ENCODE peak calls at places on chromosomes 7 and 10, in seven cellular contexts. One of them, this sample, is unnamed.
A peak's percentile ranks its signal among the peaks of the same experiment; 100 is the strongest.

GRCh38 chr7:150862356-150862755 is 10.0 kb downstream of the AOC1 start:
- ATAC-seq in GM12878: no peak
- ATAC-seq in K562: no peak
- ATAC-seq in Panc1: no peak
- ATAC-seq in HCT116: no peak
- ATAC-seq in HepG2: no peak
- ATAC-seq in upper lobe of left lung: no peak
- ATAC-seq in this sample: no peak

GRCh38 chr10:5504146-5505072 is 5.0 kb upstream of the CALML5 start:
- ATAC-seq in GM12878: no peak
- ATAC-seq in K562: no peak
- ATAC-seq in Panc1: no peak
- ATAC-seq in HCT116: no peak
- ATAC-seq in HepG2: no peak
- ATAC-seq in upper lobe of left lung: no peak
- ATAC-seq in this sample: no peak

GRCh38 chr7:151851160-151851751 is 25.7 kb downstream of the PRKAG2 start:
- ATAC-seq in GM12878: peak; percentile 64
- ATAC-seq in K562: no peak
- ATAC-seq in Panc1: no peak
- ATAC-seq in HCT116: no peak
- ATAC-seq in HepG2: no peak
- ATAC-seq in upper lobe of left lung: peak; percentile 77
- ATAC-seq in this sample: peak; percentile 44

GRCh38 chr7:127885843-127886242 is 145.4 kb downstream of the LRRC4 start:
- ATAC-seq in GM12878: no peak
- ATAC-seq in K562: peak; percentile 80
- ATAC-seq in Panc1: no peak
- ATAC-seq in HCT116: no peak
- ATAC-seq in HepG2: no peak
- ATAC-seq in upper lobe of left lung: peak; percentile 60
- ATAC-seq in this sample: no peak

GRCh38 chr7:94452257-94452656 is 57.4 kb upstream of the CASD1 start:
- ATAC-seq in GM12878: no peak
- ATAC-seq in K562: no peak
- ATAC-seq in Panc1: no peak
- ATAC-seq in HCT116: no peak
- ATAC-seq in HepG2: no peak
- ATAC-seq in upper lobe of left lung: peak; percentile 14
- ATAC-seq in this sample: no peak

GRCh38 chr7:99008921-99009530 is 130.7 kb downstream of the TRRAP start:
- ATAC-seq in GM12878: no peak
- ATAC-seq in K562: no peak
- ATAC-seq in Panc1: no peak
- ATAC-seq in HCT116: no peak
- ATAC-seq in HepG2: no peak
- ATAC-seq in upper lobe of left lung: no peak
- ATAC-seq in this sample: no peak

GRCh38 chr7:138475377-138475776 is 15.3 kb downstream of the TRIM24 start:
- ATAC-seq in GM12878: no peak
- ATAC-seq in K562: no peak
- ATAC-seq in Panc1: no peak
- ATAC-seq in HCT116: no peak
- ATAC-seq in HepG2: no peak
- ATAC-seq in upper lobe of left lung: no peak
- ATAC-seq in this sample: no peak

GRCh38 chr7:120645976-120646375 is 212.0 kb downstream of the TSPAN12 start:
- ATAC-seq in GM12878: no peak
- ATAC-seq in K562: no peak
- ATAC-seq in Panc1: no peak
- ATAC-seq in HCT116: no peak
- ATAC-seq in HepG2: no peak
- ATAC-seq in upper lobe of left lung: no peak
- ATAC-seq in this sample: no peak

GRCh38 chr10:5534051-5534821 is 9.5 kb downstream of the CALML3 start:
- ATAC-seq in GM12878: no peak
- ATAC-seq in K562: no peak
- ATAC-seq in Panc1: no peak
- ATAC-seq in HCT116: no peak
- ATAC-seq in HepG2: peak; percentile 43
- ATAC-seq in upper lobe of left lung: no peak
- ATAC-seq in this sample: no peak

GRCh38 chr7:77327932-77328628 is 88.1 kb downstream of the GSAP start:
- ATAC-seq in GM12878: peak; percentile 41
- ATAC-seq in K562: no peak
- ATAC-seq in Panc1: no peak
- ATAC-seq in HCT116: no peak
- ATAC-seq in HepG2: no peak
- ATAC-seq in upper lobe of left lung: no peak
- ATAC-seq in this sample: no peak
- TF ChIP-seq CTCF in GM12878: no peak
- TF ChIP-seq CTCF in K562: no peak
- TF ChIP-seq CTCF in Panc1: no peak
- TF ChIP-seq CTCF in HCT116: no peak
- TF ChIP-seq CTCF in HepG2: no peak
- TF ChIP-seq CTCF in upper lobe of left lung: no peak
- TF ChIP-seq CTCF in this sample: no peak

GRCh38 chr7:18761046-18761445 is 265.5 kb downstream of the HDAC9 start:
- ATAC-seq in GM12878: no peak
- ATAC-seq in K562: no peak
- ATAC-seq in Panc1: no peak
- ATAC-seq in HCT116: no peak
- ATAC-seq in HepG2: no peak
- ATAC-seq in upper lobe of left lung: no peak
- ATAC-seq in this sample: no peak
- TF ChIP-seq POLR2AphosphoS5 in GM12878: no peak
- TF ChIP-seq POLR2AphosphoS5 in K562: no peak
- TF ChIP-seq POLR2AphosphoS5 in Panc1: no peak
- TF ChIP-seq POLR2AphosphoS5 in HCT116: no peak
- TF ChIP-seq POLR2AphosphoS5 in HepG2: no peak
- TF ChIP-seq POLR2AphosphoS5 in upper lobe of left lung: no peak
- TF ChIP-seq POLR2AphosphoS5 in this sample: no peak

GRCh38 chr10:70652761-70653657 is 19.3 kb upstream of the ADAMTS14 start:
- ATAC-seq in GM12878: no peak
- ATAC-seq in K562: peak; percentile 78
- ATAC-seq in Panc1: peak; percentile 52
- ATAC-seq in HCT116: no peak
- ATAC-seq in HepG2: no peak
- ATAC-seq in upper lobe of left lung: peak; percentile 79
- ATAC-seq in this sample: peak; percentile 41
- TF ChIP-seq CTCF in GM12878: no peak
- TF ChIP-seq CTCF in K562: no peak
- TF ChIP-seq CTCF in Panc1: no peak
- TF ChIP-seq CTCF in HCT116: no peak
- TF ChIP-seq CTCF in HepG2: no peak
- TF ChIP-seq CTCF in upper lobe of left lung: no peak
- TF ChIP-seq CTCF in this sample: no peak

GRCh38 chr7:55964802-55965470 is 551 bp downstream of the NIPSNAP2 start:
- ATAC-seq in GM12878: peak; percentile 92
- ATAC-seq in K562: peak; percentile 95
- ATAC-seq in Panc1: peak; percentile 94
- ATAC-seq in HCT116: peak; percentile 82
- ATAC-seq in HepG2: peak; percentile 95
- ATAC-seq in upper lobe of left lung: peak; percentile 96
- ATAC-seq in this sample: peak; percentile 89
- TF ChIP-seq POLR2AphosphoS5 in GM12878: no peak
- TF ChIP-seq POLR2AphosphoS5 in K562: no peak
- TF ChIP-seq POLR2AphosphoS5 in Panc1: peak; percentile 29
- TF ChIP-seq POLR2AphosphoS5 in HCT116: no peak
- TF ChIP-seq POLR2AphosphoS5 in HepG2: peak; percentile 68
- TF ChIP-seq POLR2AphosphoS5 in upper lobe of left lung: peak; percentile 24
- TF ChIP-seq POLR2AphosphoS5 in this sample: no peak

This sample was measured in gastroesophageal sphincter.